ENCODE peak calls at places on chromosomes 2 and 18, in four cellular contexts. L is NB4, K is SK-N-SH, Y is sigmoid colon. V is an unnamed sample.

GRCh38 chr2:126720647-126721046 is 64.7 kb downstream of the GYPC start:
- DNase-seq in K (no peak), L (no peak), Y (no peak), V (no peak)

GRCh38 chr2:36988008-36988407 is 21.7 kb upstream of the STRN start:
- DNase-seq in L (no peak), K (no peak), Y (no peak), V (no peak)

GRCh38 chr2:42967959-42968674 is 175.7 kb upstream of the HAAO start:
- DNase-seq in K (peak; percentile 80), L (no peak), Y (peak; percentile 92), V (peak; percentile 85)

GRCh38 chr18:56973487-56973886 is 173.4 kb upstream of the BOD1L2 start:
- DNase-seq in K (no peak), L (no peak), Y (no peak), V (no peak)

GRCh38 chr2:30223413-30223874 is 7.9 kb upstream of the LBH start:
- DNase-seq in K (no peak), L (no peak), Y (no peak), V (no peak)

GRCh38 chr18:4758980-4759379 is 303.9 kb upstream of the DLGAP1 start:
- DNase-seq in K (no peak), Y (no peak), L (no peak), V (no peak)

GRCh38 chr2:107525420-107525819 is 301.3 kb upstream of the RGPD4 start:
- DNase-seq in L (no peak), Y (no peak), K (no peak), V (peak; percentile 55)

GRCh38 chr2:70508711-70509462 is 44.7 kb downstream of the TGFA start:
- DNase-seq in K (no peak), Y (no peak), L (no peak), V (no peak)

GRCh38 chr2:109545828-109546713 is 67.7 kb downstream of the SEPTIN10 start:
- DNase-seq in Y (peak; percentile 84), L (peak; percentile 75), K (peak; percentile 59), V (peak; percentile 67)

GRCh38 chr2:7456762-7457161 is 539.5 kb downstream of the RNF144A start:
- DNase-seq in K (no peak), Y (no peak), L (no peak), V (no peak)

GRCh38 chr2:98578231-98578630 is 30.1 kb downstream of the COA5 start:
- DNase-seq in Y (no peak), K (no peak), L (no peak), V (no peak)

GRCh38 chr2:241358470-241358869 is 2.4 kb downstream of the FARP2 start:
- DNase-seq in K (no peak), Y (no peak), L (peak; percentile 34), V (no peak)

GRCh38 chr2:226649201-226649600 is 150.4 kb downstream of the IRS1 start:
- DNase-seq in K (no peak), Y (no peak), L (peak; percentile 13), V (no peak)

GRCh38 chr2:2057125-2057721 is 273.9 kb downstream of the MYT1L start:
- DNase-seq in Y (peak; percentile 72), L (peak; percentile 68), K (no peak), V (no peak)

GRCh38 chr18:50836521-50836957 is 16.7 kb upstream of the MRO start:
- DNase-seq in L (peak; percentile 46), K (no peak), Y (no peak), V (peak; percentile 61)

GRCh38 chr2:219570194-219570923 is 980 bp downstream of the OBSL1 start:
- DNase-seq in K (peak; percentile 83), L (peak; percentile 48), Y (no peak), V (peak; percentile 42)

GRCh38 chr2:239162141-239162821 is 238.5 kb downstream of the HDAC4 start:
- DNase-seq in K (no peak), Y (peak; percentile 61), L (no peak), V (no peak)

GRCh38 chr18:79912409-79912991 is 39.0 kb downstream of the SLC66A2 start:
- DNase-seq in L (no peak), Y (no peak), K (no peak), V (peak; percentile 11)

GRCh38 chr18:57585846-57586242 is 658 bp downstream of the FECH start:
- DNase-seq in Y (no peak), L (peak; percentile 34), K (no peak), V (peak; percentile 2)

GRCh38 chr18:77124452-77124922 is 8.1 kb downstream of the MBP start:
- DNase-seq in Y (peak; percentile 63), K (no peak), L (peak; percentile 90), V (no peak)

GRCh38 chr2:120012771-120013568 is at the start of gene EPB41L5:
- DNase-seq in K (peak; percentile 96), L (peak; percentile 98), Y (peak; percentile 94), V (peak; percentile 96)

GRCh38 chr18:47206945-47207637 is 30.9 kb upstream of the IER3IP1 start:
- DNase-seq in L (no peak), K (no peak), Y (no peak), V (no peak)
- H3K4me3 ChIP-seq in L (no peak overlapping the region), K (no peak overlapping the region), Y (no peak overlapping the region), V (no peak overlapping the region)

GRCh38 chr2:196967775-196968174 is 41.3 kb upstream of the PGAP1 start:
- DNase-seq in L (no peak), Y (no peak), K (no peak), V (no peak)

GRCh38 chr2:196963961-196964360 is 37.5 kb upstream of the PGAP1 start:
- DNase-seq in L (no peak), Y (no peak), K (no peak), V (no peak)

GRCh38 chr2:196967126-196967525 is 40.6 kb upstream of the PGAP1 start:
- DNase-seq in L (no peak), Y (no peak), K (no peak), V (peak; percentile 51)

GRCh38 chr2:196963043-196963442 is 36.5 kb upstream of the PGAP1 start:
- DNase-seq in Y (no peak), K (no peak), L (no peak), V (no peak)

DNA sequence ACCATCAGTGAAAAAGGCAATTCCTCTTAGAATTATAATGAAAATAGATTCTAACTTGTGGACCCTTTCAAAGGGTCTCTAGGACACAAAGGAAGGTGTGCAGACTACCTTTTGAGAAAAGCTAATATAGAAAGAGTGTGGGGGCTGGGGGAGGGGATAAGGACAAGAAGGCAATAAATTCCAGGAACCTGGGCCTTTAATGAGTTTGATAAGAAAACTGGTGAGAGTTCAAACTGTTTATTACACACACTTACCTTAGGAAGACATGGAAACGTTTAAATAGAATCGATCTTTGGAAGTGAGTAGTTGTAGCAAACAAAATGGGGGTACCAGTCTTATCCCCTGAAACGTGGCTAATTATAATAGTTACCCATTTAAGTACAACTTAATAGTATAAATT is 39.6 kb upstream of the PGAP1 start:
- DNase-seq in K (no peak), L (no peak), Y (no peak), V (no peak)
- TF ChIP-seq CTCF in K (no peak), L (no peak), Y (no peak), V (no peak)

GRCh38 chr2:158487419-158487818 is 30.7 kb downstream of the PKP4 start:
- DNase-seq in Y (no peak), L (no peak), K (no peak), V (peak; percentile 57)
- H3K4me3 ChIP-seq in Y (no peak overlapping the region), L (no peak overlapping the region), K (no peak overlapping the region), V (no peak overlapping the region)

GRCh38 chr2:170324640-170325046 is 146.7 kb downstream of the MYO3B start:
- DNase-seq in Y (no peak), K (peak; percentile 24), L (peak; percentile 63), V (peak; percentile 43)
- TF ChIP-seq CTCF in Y (no peak), K (peak; percentile 62), L (peak; percentile 81), V (peak; percentile 68)

DNA sequence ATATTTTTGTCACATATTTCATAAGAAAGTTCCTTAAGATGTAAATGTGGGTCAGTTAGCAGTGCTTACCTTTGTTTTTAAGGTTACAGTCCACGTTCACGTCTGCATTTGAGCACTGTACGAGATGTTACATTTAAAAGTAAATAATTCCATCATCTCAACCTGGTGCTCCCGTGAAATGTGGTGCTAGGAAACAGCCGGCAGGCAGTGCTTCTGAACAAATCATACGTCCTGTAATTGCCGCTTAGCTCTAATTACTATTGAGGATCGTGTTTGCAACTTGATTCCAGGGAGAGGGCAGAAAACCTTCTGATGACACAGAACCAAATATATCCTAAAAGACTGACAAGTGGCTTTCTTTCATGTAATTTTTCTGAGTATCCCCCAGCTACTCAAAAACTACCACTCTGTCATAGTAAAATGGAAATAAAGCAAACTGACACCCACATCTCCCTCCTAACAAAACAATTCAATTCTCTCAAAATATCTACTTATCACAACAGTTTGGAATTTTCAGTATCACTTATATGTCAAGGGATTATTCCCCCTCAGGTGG is 297.8 kb upstream of the SESTD1 start:
- DNase-seq in K (no peak), Y (no peak), L (no peak), V (no peak)
- H3K4me3 ChIP-seq in K (no peak overlapping the region), Y (no peak overlapping the region), L (no peak overlapping the region), V (no peak overlapping the region)

GRCh38 chr2:134369220-134369902 is 115.5 kb downstream of the MGAT5 start:
- DNase-seq in L (no peak), K (no peak), Y (no peak), V (no peak)

GRCh38 chr2:134375935-134376334 is 122.1 kb downstream of the MGAT5 start:
- DNase-seq in K (peak; percentile 23), L (no peak), Y (peak; percentile 85), V (peak; percentile 95)

GRCh38 chr2:134371041-134371440 is 117.2 kb downstream of the MGAT5 start:
- DNase-seq in L (no peak), Y (no peak), K (no peak), V (peak; percentile 65)

GRCh38 chr2:134372141-134372540 is 118.3 kb downstream of the MGAT5 start:
- DNase-seq in K (no peak), Y (no peak), L (no peak), V (peak; percentile 84)

GRCh38 chr2:134372611-134373131 is 118.8 kb downstream of the MGAT5 start:
- DNase-seq in L (no peak), K (no peak), Y (peak; percentile 61), V (peak; percentile 96)
- TF ChIP-seq CTCF in L (no peak), K (no peak), Y (no peak), V (no peak)

GRCh38 chr18:3216987-3217386 is 2.8 kb downstream of the MYOM1 start:
- DNase-seq in L (no peak), K (no peak), Y (no peak), V (no peak)

GRCh38 chr18:3218817-3219216 is 951 bp downstream of the MYOM1 start:
- DNase-seq in K (no peak), L (no peak), Y (no peak), V (no peak)

GRCh38 chr18:3221496-3221895 is 1.7 kb upstream of the MYOM1 start:
- DNase-seq in Y (no peak), K (no peak), L (no peak), V (no peak)

GRCh38 chr18:3217930-3218647 is 1.7 kb downstream of the MYOM1 start:
- DNase-seq in L (no peak), Y (no peak), K (no peak), V (no peak)

DNA sequence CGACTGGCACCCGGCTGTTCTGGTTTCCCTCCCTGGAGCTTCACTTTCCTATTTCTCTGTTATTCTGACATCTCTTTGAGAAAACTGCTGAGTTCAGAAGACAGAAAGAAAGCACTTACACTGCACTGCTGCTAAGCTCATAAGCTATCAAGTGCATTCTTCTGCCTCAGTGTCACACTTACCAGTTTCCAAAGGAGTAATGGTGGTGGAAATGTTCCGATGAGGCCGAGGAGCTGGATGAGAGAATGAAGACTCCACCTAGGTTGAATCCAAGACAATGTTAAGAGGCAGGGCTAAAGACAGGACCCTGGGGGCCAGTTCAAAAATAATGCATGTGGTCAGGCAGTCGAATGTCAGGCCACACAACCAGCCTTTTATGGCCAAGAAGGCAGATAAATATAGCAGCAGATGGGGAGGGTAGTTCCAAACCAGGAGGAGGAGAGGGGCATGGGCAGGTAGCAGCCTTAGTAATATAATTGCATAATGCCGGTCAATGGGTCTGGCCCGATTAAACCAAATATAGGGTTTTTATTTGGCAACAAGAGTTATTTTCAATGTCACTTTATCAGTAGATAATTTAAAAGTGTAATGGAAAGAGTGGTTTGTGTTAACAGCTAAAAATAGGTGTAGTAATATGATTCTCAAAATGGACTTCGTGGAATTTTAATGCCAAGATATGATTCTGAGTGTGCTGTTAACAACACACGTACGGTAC is at the start of gene MYOM1:
- DNase-seq in K (no peak), Y (no peak), L (no peak), V (no peak)
- H3K4me3 ChIP-seq in K (no peak within 1 kb of the TSS), Y (peak within 1 kb of the TSS; percentile 32), L (no peak within 1 kb of the TSS), V (no peak within 1 kb of the TSS)

V was measured in fibroblast of villous mesenchyme.